ENCODE peak calls at places on chromosomes 16 and 17, in six cellular contexts. N is HL-60, Y is AG04450, D is Peyer's patch, Q is BJ, B is foreskin fibroblast. H is an unnamed sample.

GRCh38 chr16:24728891-24729242 is 584 bp upstream of the TNRC6A start:
- DNase-seq in N (no peak), Y (no peak), D (no peak), Q (no peak), B (no peak), H (no peak)

GRCh38 chr17:59607817-59608403 is 11.8 kb upstream of the CLTC start:
- DNase-seq in N (peak; percentile 15), Y (no peak), D (no peak), Q (no peak), B (no peak), H (peak; percentile 38)

GRCh38 chr17:6775871-6776405 is at the start of gene FBXO39:
- DNase-seq in N (no peak), Y (no peak), D (no peak), Q (no peak), B (peak; percentile 32), H (no peak)

GRCh38 chr16:88924834-88925539 is 52.0 kb downstream of the CBFA2T3 start:
- DNase-seq in N (peak; percentile 8), Y (peak; percentile 20), D (no peak), Q (no peak), B (peak; percentile 86), H (peak; percentile 98)

GRCh38 chr17:50123649-50124349 is 6.2 kb downstream of the SAMD14 start:
- DNase-seq in N (no peak), Y (no peak), D (no peak), Q (no peak), B (no peak), H (no peak)

GRCh38 chr16:72428611-72429376 is 256.8 kb upstream of the PMFBP1 start:
- DNase-seq in N (no peak), Y (no peak), D (no peak), Q (no peak), B (no peak), H (no peak)

GRCh38 chr17:34979650-34980352 is 511 bp upstream of the LIG3 start:
- DNase-seq in N (no peak), Y (no peak), D (no peak), Q (no peak), B (peak; percentile 49), H (peak; percentile 62)

GRCh38 chr17:4072487-4073157 is 70.2 kb downstream of the ZZEF1 start:
- DNase-seq in N (no peak), Y (peak; percentile 67), D (no peak), Q (peak; percentile 44), B (peak; percentile 48), H (no peak)

GRCh38 chr16:89453662-89454321 is 36.6 kb downstream of the ANKRD11 start:
- DNase-seq in N (no peak), Y (no peak), D (no peak), Q (no peak), B (peak; percentile 44), H (peak; percentile 54)

GRCh38 chr17:56325561-56325960 is 172.3 kb downstream of the ANKFN1 start:
- DNase-seq in N (no peak), Y (no peak), D (no peak), Q (no peak), B (no peak), H (no peak)

GRCh38 chr17:28147026-28147425 is 104.5 kb downstream of the NLK start:
- DNase-seq in N (no peak), Y (no peak), D (no peak), Q (no peak), B (no peak), H (no peak)

GRCh38 chr17:77563439-77564102 is 394.9 kb upstream of the TNRC6C start:
- DNase-seq in N (no peak), Y (no peak), D (no peak), Q (no peak), B (no peak), H (no peak)

GRCh38 chr17:64051153-64051552 is 30.7 kb upstream of the ICAM2 start:
- DNase-seq in N (no peak), Y (no peak), D (no peak), Q (no peak), B (no peak), H (no peak)

GRCh38 chr16:30948956-30949654 is at the start of gene ORAI3:
- DNase-seq in N (peak; percentile 90), Y (no peak), D (peak; percentile 83), Q (no peak), B (peak; percentile 88), H (peak; percentile 88)

GRCh38 chr17:7523033-7523432 is 25.8 kb upstream of the TNFSF12 start:
- DNase-seq in N (peak; percentile 14), Y (no peak), D (no peak), Q (no peak), B (no peak), H (peak; percentile 39)

GRCh38 chr16:1991588-1992474 is 2.1 kb downstream of the SYNGR3 start:
- DNase-seq in N (peak; percentile 93), Y (peak; percentile 67), D (peak; percentile 99), Q (peak; percentile 20), B (peak; percentile 95), H (peak; percentile 76)

GRCh38 chr16:77431131-77431670 is 3.6 kb downstream of the ADAMTS18 start:
- DNase-seq in N (no peak), Y (no peak), D (no peak), Q (no peak), B (no peak), H (no peak)

GRCh38 chr17:44820631-44821196 is 9.4 kb downstream of the GJC1 start:
- DNase-seq in N (no peak), Y (peak; percentile 67), D (no peak), Q (peak; percentile 84), B (peak; percentile 94), H (peak; percentile 33)

GRCh38 chr16:59148312-59148711 is 414.2 kb upstream of the GOT2 start:
- DNase-seq in N (no peak), Y (no peak), D (no peak), Q (peak; percentile 51), B (peak; percentile 13), H (no peak)

DNA sequence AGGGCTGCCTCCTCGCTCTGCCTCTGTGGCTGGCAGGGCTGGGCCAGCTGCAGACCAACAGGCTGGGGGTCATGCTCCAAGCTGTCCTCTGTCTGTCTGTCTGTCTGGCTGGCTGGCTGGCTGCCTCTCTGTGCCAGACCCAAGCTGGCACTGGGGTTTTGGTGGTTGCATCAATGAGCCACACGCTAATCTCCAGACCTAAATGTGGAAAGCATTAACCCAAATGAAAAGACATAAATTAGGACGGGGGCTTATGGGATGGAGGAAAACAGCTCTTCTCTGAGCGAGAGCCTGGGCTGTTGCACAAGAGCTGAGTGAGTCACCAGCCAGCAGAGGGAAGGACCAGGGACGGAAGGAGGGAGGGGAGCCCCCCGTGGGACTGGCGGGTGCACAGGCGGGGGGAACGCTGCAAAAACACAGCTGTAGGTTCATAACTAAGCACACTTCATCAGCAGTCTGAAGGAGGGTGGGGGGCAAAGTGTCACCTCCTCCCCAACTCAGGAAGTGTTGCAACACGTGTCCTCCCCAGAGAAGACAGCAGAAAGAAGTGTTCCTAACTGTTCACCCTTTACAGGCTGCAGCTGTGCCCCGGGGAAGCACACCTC is 83.4 kb downstream of the GAS7 start:
- DNase-seq in N (peak; percentile 95), Y (peak; percentile 85), D (peak; percentile 67), Q (peak; percentile 95), B (peak; percentile 97), H (peak; percentile 100)
- H3K4me3 ChIP-seq in N (no peak overlapping the region), Y (peak overlapping the region; percentile 33), D (no peak overlapping the region), Q (no peak overlapping the region), B (peak overlapping the region; percentile 22), H (peak overlapping the region; percentile 50)

GRCh38 chr17:55319933-55320593 is 55.3 kb downstream of the HLF start:
- DNase-seq in N (no peak), Y (no peak), D (no peak), Q (no peak), B (no peak), H (no peak)
- H3K4me3 ChIP-seq in N (no peak overlapping the region), Y (no peak overlapping the region), D (no peak overlapping the region), Q (no peak overlapping the region), B (no peak overlapping the region), H (no peak overlapping the region)

DNA sequence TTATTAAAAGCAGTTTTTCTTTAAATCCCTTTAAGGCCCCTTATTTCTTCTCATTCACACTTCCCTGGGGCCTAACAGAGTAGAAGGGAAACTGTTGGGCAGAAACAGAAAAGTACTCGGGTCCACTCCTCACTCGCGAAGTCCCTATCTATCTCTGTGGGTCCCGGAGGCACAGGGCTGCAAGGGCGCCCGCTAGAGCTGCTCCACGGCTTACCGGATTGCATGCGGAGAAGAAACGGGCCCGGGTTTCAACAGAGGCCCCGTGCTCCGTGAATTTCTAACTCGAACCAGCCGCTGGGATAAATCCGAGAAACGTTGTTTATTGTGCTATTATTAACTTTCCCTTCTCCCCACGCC is 4.3 kb downstream of the CBLN1 start:
- DNase-seq in N (no peak), Y (no peak), D (no peak), Q (no peak), B (no peak), H (no peak)
- H3K4me3 ChIP-seq in N (no peak overlapping the region), Y (no peak overlapping the region), D (no peak overlapping the region), Q (no peak overlapping the region), B (no peak overlapping the region), H (no peak overlapping the region)

GRCh38 chr16:68275611-68276191 is 11.4 kb downstream of the SLC7A6 start:
- DNase-seq in N (no peak), Y (no peak), D (no peak), Q (no peak), B (no peak), H (peak; percentile 64)
- H3K4me3 ChIP-seq in N (no peak overlapping the region), Y (no peak overlapping the region), D (no peak overlapping the region), Q (no peak overlapping the region), B (no peak overlapping the region), H (no peak overlapping the region)

DNA sequence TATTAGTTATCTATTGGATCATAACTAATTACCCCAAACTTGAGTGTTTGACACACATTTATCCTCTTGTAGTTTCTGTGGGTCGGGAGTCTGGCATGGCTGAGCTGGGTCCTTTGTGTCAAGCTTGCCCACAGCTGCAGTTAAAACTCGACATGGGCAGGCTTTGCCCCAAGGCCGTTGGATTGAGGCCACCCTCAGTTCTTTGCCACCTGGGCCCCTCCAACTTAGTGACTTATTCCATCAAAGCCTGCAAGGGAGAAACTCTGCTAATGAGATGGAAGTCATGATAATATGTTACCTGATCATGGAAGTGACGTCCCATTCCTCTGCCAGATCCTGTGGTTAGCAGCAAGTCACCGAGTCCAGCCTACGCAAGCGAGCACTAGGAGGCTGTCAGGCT is 17.2 kb downstream of the TBCD start:
- DNase-seq in N (no peak), Y (no peak), D (no peak), Q (no peak), B (no peak), H (no peak)
- H3K4me3 ChIP-seq in N (no peak overlapping the region), Y (no peak overlapping the region), D (no peak overlapping the region), Q (no peak overlapping the region), B (no peak overlapping the region), H (no peak overlapping the region)

GRCh38 chr17:29590979-29591736 is 1.7 kb upstream of the GIT1 start:
- DNase-seq in N (peak; percentile 18), Y (no peak), D (no peak), Q (no peak), B (peak; percentile 77), H (no peak)
- H3K4me3 ChIP-seq in N (no peak overlapping the region), Y (peak overlapping the region; percentile 61), D (peak overlapping the region; percentile 8), Q (peak overlapping the region; percentile 10), B (peak overlapping the region; percentile 26), H (peak overlapping the region; percentile 63)